ENCODE peak calls at places on chromosomes 2 and 18, in five cellular contexts. I is stromal cell of bone marrow; M is stimulated activated CD4-positive, alpha-beta T cell treated with anti-CD3 and anti-CD28 coated beads, Interleukin-1b, Interleukin-23, amount 100 ng/mL, for 24 hours; K is GM19239; E is G401. X is an unnamed sample.
A peak's percentile ranks its signal among the peaks of the same experiment; 100 is the strongest.

GRCh38 chr2:20649586-20650375 is 1.1 kb downstream of the HS1BP3 start:
- DNase-seq in I (no peak), M (no peak), K (no peak), E (peak; percentile 23), X (no peak)

GRCh38 chr2:200380833-200381542 is 74.5 kb downstream of the SPATS2L start:
- DNase-seq in I (no peak), M (no peak), K (no peak), E (no peak), X (no peak)

GRCh38 chr2:207121784-207122183 is 44.0 kb downstream of the KLF7 start:
- DNase-seq in I (peak; percentile 82), M (no peak), K (no peak), E (no peak), X (no peak)

GRCh38 chr2:88187927-88188326 is 17.8 kb downstream of the THNSL2 start:
- DNase-seq in I (no peak), M (no peak), K (no peak), E (no peak), X (no peak)

GRCh38 chr2:15447381-15447780 is 113.8 kb downstream of the NBAS start:
- DNase-seq in I (no peak), M (no peak), K (no peak), E (no peak), X (no peak)

GRCh38 chr2:233486778-233487552 is 79.6 kb downstream of the USP40 start:
- DNase-seq in I (peak; percentile 65), M (no peak), K (no peak), E (no peak), X (no peak)

GRCh38 chr2:96231316-96231715 is 22.7 kb upstream of the STARD7 start:
- DNase-seq in I (no peak), M (no peak), K (no peak), E (no peak), X (no peak)

GRCh38 chr2:189819297-189819704 is 35.1 kb downstream of the PMS1 start:
- DNase-seq in I (peak; percentile 57), M (no peak), K (no peak), E (no peak), X (no peak)

GRCh38 chr2:118800736-118801135 is 46.7 kb downstream of the EN1 start:
- DNase-seq in I (no peak), M (no peak), K (no peak), E (no peak), X (no peak)

GRCh38 chr18:72822202-72822601 is 45.6 kb downstream of the NETO1 start:
- DNase-seq in I (no peak), M (no peak), K (no peak), E (no peak), X (no peak)

GRCh38 chr18:28115149-28115550 is 61.8 kb downstream of the CDH2 start:
- DNase-seq in I (peak; percentile 77), M (no peak), K (no peak), E (no peak), X (no peak)

GRCh38 chr2:26347286-26347865 is 787 bp upstream of the ADGRF3 start:
- DNase-seq in I (no peak), M (no peak), K (no peak), E (no peak), X (no peak)

GRCh38 chr2:165563468-165564225 is 94.1 kb downstream of the CSRNP3 start:
- DNase-seq in I (no peak), M (no peak), K (no peak), E (no peak), X (no peak)

GRCh38 chr2:104321800-104322164 is 532.1 kb upstream of the POU3F3 start:
- DNase-seq in I (no peak), M (no peak), K (no peak), E (peak; percentile 49), X (no peak)

GRCh38 chr2:136375017-136375901 is 257.3 kb upstream of the CXCR4 start:
- DNase-seq in I (no peak), M (no peak), K (no peak), E (no peak), X (no peak)

GRCh38 chr2:167406558-167406957 is 518.3 kb downstream of the XIRP2 start:
- DNase-seq in I (no peak), M (no peak), K (no peak), E (no peak), X (no peak)

GRCh38 chr2:65818873-65819451 is 386.6 kb upstream of the SPRED2 start:
- DNase-seq in I (no peak), M (no peak), K (no peak), E (no peak), X (no peak)

GRCh38 chr2:131521961-131522781 is 5.5 kb upstream of the CCDC74A start:
- DNase-seq in I (no peak), M (no peak), K (no peak), E (no peak), X (no peak)

GRCh38 chr2:99691931-99692330 is 202.1 kb upstream of the REV1 start:
- DNase-seq in I (no peak), M (no peak), K (no peak), E (no peak), X (no peak)

GRCh38 chr2:70565039-70565731 is 11.6 kb upstream of the TGFA start:
- DNase-seq in I (no peak), M (no peak), K (no peak), E (no peak), X (no peak)

GRCh38 chr2:100038019-100038418 is 104.4 kb downstream of the AFF3 start:
- DNase-seq in I (no peak), M (no peak), K (no peak), E (no peak), X (no peak)

GRCh38 chr2:172429351-172429968 is 2.1 kb downstream of the ITGA6 start:
- DNase-seq in I (no peak), M (no peak), K (no peak), E (no peak), X (no peak)

GRCh38 chr2:68964282-68964681 is 10.2 kb upstream of the GKN1 start:
- DNase-seq in I (no peak), M (no peak), K (no peak), E (no peak), X (no peak)

GRCh38 chr2:174787485-174788205 is 23.4 kb upstream of the CHRNA1 start:
- DNase-seq in I (peak; percentile 84), M (no peak), K (no peak), E (no peak), X (no peak)

GRCh38 chr2:172021074-172021931 is 21.6 kb downstream of the METAP1D start:
- DNase-seq in I (no peak), M (no peak), K (no peak), E (peak; percentile 72), X (no peak)

GRCh38 chr2:133107436-133107835 is 437.4 kb upstream of the LYPD1 start:
- DNase-seq in I (no peak), M (no peak), K (no peak), E (no peak), X (no peak)

GRCh38 chr18:22494771-22495170 is 77.1 kb upstream of the CTAGE1 start:
- DNase-seq in I (peak; percentile 52), M (no peak), K (no peak), E (no peak), X (no peak)

GRCh38 chr2:42095923-42096408 is 48.1 kb downstream of the PKDCC start:
- DNase-seq in I (peak; percentile 54), M (peak; percentile 52), K (no peak), E (peak; percentile 81), X (no peak)

GRCh38 chr2:180847073-180847472 is 133.3 kb upstream of the UBE2E3 start:
- DNase-seq in I (no peak), M (no peak), K (no peak), E (no peak), X (no peak)

GRCh38 chr2:123434681-123435080 is 590.4 kb upstream of the CNTNAP5 start:
- DNase-seq in I (no peak), M (no peak), K (no peak), E (no peak), X (no peak)

GRCh38 chr2:3236300-3236699 is 141.3 kb downstream of the EIPR1 start:
- DNase-seq in I (no peak), M (no peak), K (no peak), E (no peak), X (no peak)

GRCh38 chr18:34637094-34637801 is 72.8 kb upstream of the DTNA start:
- DNase-seq in I (no peak), M (no peak), K (no peak), E (no peak), X (no peak)